ENCODE peak calls at places on chromosomes 3 and 15, in nine cellular contexts. One of them, this sample, is unnamed.
A peak's percentile ranks its signal among the peaks of the same experiment; 100 is the strongest.

GRCh38 chr3:62811119-62811518 is 64.1 kb downstream of the CADPS start:
- DNase-seq in effector CD4-positive, alpha-beta T cell: no peak
- DNase-seq in activated CD4-positive, alpha-beta T cell treated with anti-CD3 and anti-CD28 coated beads for 36 hours: no peak
- DNase-seq in NB4: no peak
- DNase-seq in T-helper 2 cell: no peak
- DNase-seq in T-cell: no peak
- DNase-seq in SK-N-DZ: no peak
- DNase-seq in kidney epithelial cell: no peak
- DNase-seq in HFF-Myc: no peak
- DNase-seq in this sample: no peak

GRCh38 chr15:100707229-100707628 is 104.8 kb downstream of the ASB7 start:
- DNase-seq in effector CD4-positive, alpha-beta T cell: no peak
- DNase-seq in activated CD4-positive, alpha-beta T cell treated with anti-CD3 and anti-CD28 coated beads for 36 hours: no peak
- DNase-seq in NB4: no peak
- DNase-seq in T-helper 2 cell: no peak
- DNase-seq in T-cell: no peak
- DNase-seq in SK-N-DZ: no peak
- DNase-seq in kidney epithelial cell: no peak
- DNase-seq in HFF-Myc: no peak
- DNase-seq in this sample: no peak

GRCh38 chr3:23017800-23018199 is 185.3 kb upstream of the UBE2E2 start:
- DNase-seq in effector CD4-positive, alpha-beta T cell: no peak
- DNase-seq in activated CD4-positive, alpha-beta T cell treated with anti-CD3 and anti-CD28 coated beads for 36 hours: no peak
- DNase-seq in NB4: no peak
- DNase-seq in T-helper 2 cell: no peak
- DNase-seq in T-cell: no peak
- DNase-seq in SK-N-DZ: no peak
- DNase-seq in kidney epithelial cell: peak; percentile 56
- DNase-seq in HFF-Myc: no peak
- DNase-seq in this sample: no peak

GRCh38 chr3:106920609-106921008 is 456.6 kb upstream of the CCDC54 start:
- DNase-seq in effector CD4-positive, alpha-beta T cell: no peak
- DNase-seq in activated CD4-positive, alpha-beta T cell treated with anti-CD3 and anti-CD28 coated beads for 36 hours: no peak
- DNase-seq in NB4: no peak
- DNase-seq in T-helper 2 cell: no peak
- DNase-seq in T-cell: no peak
- DNase-seq in SK-N-DZ: no peak
- DNase-seq in kidney epithelial cell: no peak
- DNase-seq in HFF-Myc: no peak
- DNase-seq in this sample: no peak

GRCh38 chr15:25415707-25416106 is 23.1 kb downstream of the UBE3A start:
- DNase-seq in effector CD4-positive, alpha-beta T cell: no peak
- DNase-seq in activated CD4-positive, alpha-beta T cell treated with anti-CD3 and anti-CD28 coated beads for 36 hours: no peak
- DNase-seq in NB4: no peak
- DNase-seq in T-helper 2 cell: no peak
- DNase-seq in T-cell: no peak
- DNase-seq in SK-N-DZ: no peak
- DNase-seq in kidney epithelial cell: no peak
- DNase-seq in HFF-Myc: no peak
- DNase-seq in this sample: no peak

GRCh38 chr3:14522129-14522691 is 17.9 kb downstream of the GRIP2 start:
- DNase-seq in effector CD4-positive, alpha-beta T cell: no peak
- DNase-seq in activated CD4-positive, alpha-beta T cell treated with anti-CD3 and anti-CD28 coated beads for 36 hours: no peak
- DNase-seq in NB4: no peak
- DNase-seq in T-helper 2 cell: no peak
- DNase-seq in T-cell: no peak
- DNase-seq in SK-N-DZ: no peak
- DNase-seq in kidney epithelial cell: no peak
- DNase-seq in HFF-Myc: no peak
- DNase-seq in this sample: no peak

GRCh38 chr15:57867970-57868791 is 161.7 kb downstream of the POLR2M start:
- DNase-seq in effector CD4-positive, alpha-beta T cell: no peak
- DNase-seq in activated CD4-positive, alpha-beta T cell treated with anti-CD3 and anti-CD28 coated beads for 36 hours: no peak
- DNase-seq in NB4: peak; percentile 9
- DNase-seq in T-helper 2 cell: no peak
- DNase-seq in T-cell: no peak
- DNase-seq in SK-N-DZ: no peak
- DNase-seq in kidney epithelial cell: no peak
- DNase-seq in HFF-Myc: no peak
- DNase-seq in this sample: no peak

GRCh38 chr15:35301088-35301487 is 216.0 kb upstream of the NANOGP8 start:
- DNase-seq in effector CD4-positive, alpha-beta T cell: no peak
- DNase-seq in activated CD4-positive, alpha-beta T cell treated with anti-CD3 and anti-CD28 coated beads for 36 hours: no peak
- DNase-seq in NB4: no peak
- DNase-seq in T-helper 2 cell: no peak
- DNase-seq in T-cell: no peak
- DNase-seq in SK-N-DZ: no peak
- DNase-seq in kidney epithelial cell: no peak
- DNase-seq in HFF-Myc: no peak
- DNase-seq in this sample: no peak

GRCh38 chr15:49900836-49901235 is 218.2 kb downstream of the ATP8B4 start:
- DNase-seq in effector CD4-positive, alpha-beta T cell: no peak
- DNase-seq in activated CD4-positive, alpha-beta T cell treated with anti-CD3 and anti-CD28 coated beads for 36 hours: no peak
- DNase-seq in NB4: no peak
- DNase-seq in T-helper 2 cell: no peak
- DNase-seq in T-cell: no peak
- DNase-seq in SK-N-DZ: no peak
- DNase-seq in kidney epithelial cell: no peak
- DNase-seq in HFF-Myc: no peak
- DNase-seq in this sample: no peak

GRCh38 chr3:168029705-168030104 is 66.0 kb downstream of the GOLIM4 start:
- DNase-seq in effector CD4-positive, alpha-beta T cell: no peak
- DNase-seq in activated CD4-positive, alpha-beta T cell treated with anti-CD3 and anti-CD28 coated beads for 36 hours: no peak
- DNase-seq in NB4: no peak
- DNase-seq in T-helper 2 cell: no peak
- DNase-seq in T-cell: no peak
- DNase-seq in SK-N-DZ: no peak
- DNase-seq in kidney epithelial cell: no peak
- DNase-seq in HFF-Myc: no peak
- DNase-seq in this sample: no peak

GRCh38 chr15:77497108-77497737 is 76.5 kb downstream of the HMG20A start:
- DNase-seq in effector CD4-positive, alpha-beta T cell: no peak
- DNase-seq in activated CD4-positive, alpha-beta T cell treated with anti-CD3 and anti-CD28 coated beads for 36 hours: no peak
- DNase-seq in NB4: no peak
- DNase-seq in T-helper 2 cell: no peak
- DNase-seq in T-cell: no peak
- DNase-seq in SK-N-DZ: no peak
- DNase-seq in kidney epithelial cell: no peak
- DNase-seq in HFF-Myc: no peak
- DNase-seq in this sample: peak; percentile 62

GRCh38 chr15:49137861-49138260 is 17.5 kb downstream of the COPS2 start:
- DNase-seq in effector CD4-positive, alpha-beta T cell: no peak
- DNase-seq in activated CD4-positive, alpha-beta T cell treated with anti-CD3 and anti-CD28 coated beads for 36 hours: no peak
- DNase-seq in NB4: no peak
- DNase-seq in T-helper 2 cell: no peak
- DNase-seq in T-cell: no peak
- DNase-seq in SK-N-DZ: no peak
- DNase-seq in kidney epithelial cell: no peak
- DNase-seq in HFF-Myc: no peak
- DNase-seq in this sample: no peak

GRCh38 chr3:112074616-112075497 is 11.3 kb upstream of the C3orf52 start:
- DNase-seq in effector CD4-positive, alpha-beta T cell: no peak
- DNase-seq in activated CD4-positive, alpha-beta T cell treated with anti-CD3 and anti-CD28 coated beads for 36 hours: peak; percentile 65
- DNase-seq in NB4: no peak
- DNase-seq in T-helper 2 cell: peak; percentile 4
- DNase-seq in T-cell: peak; percentile 9
- DNase-seq in SK-N-DZ: no peak
- DNase-seq in kidney epithelial cell: peak; percentile 97
- DNase-seq in HFF-Myc: peak; percentile 87
- DNase-seq in this sample: no peak

GRCh38 chr3:141996437-141996836 is 120.0 kb downstream of the ATP1B3 start:
- DNase-seq in effector CD4-positive, alpha-beta T cell: no peak
- DNase-seq in activated CD4-positive, alpha-beta T cell treated with anti-CD3 and anti-CD28 coated beads for 36 hours: no peak
- DNase-seq in NB4: no peak
- DNase-seq in T-helper 2 cell: no peak
- DNase-seq in T-cell: no peak
- DNase-seq in SK-N-DZ: no peak
- DNase-seq in kidney epithelial cell: no peak
- DNase-seq in HFF-Myc: no peak
- DNase-seq in this sample: no peak

GRCh38 chr15:90402230-90402629 is 14.2 kb downstream of the IQGAP1 start:
- DNase-seq in effector CD4-positive, alpha-beta T cell: no peak
- DNase-seq in activated CD4-positive, alpha-beta T cell treated with anti-CD3 and anti-CD28 coated beads for 36 hours: no peak
- DNase-seq in NB4: peak; percentile 83
- DNase-seq in T-helper 2 cell: no peak
- DNase-seq in T-cell: no peak
- DNase-seq in SK-N-DZ: no peak
- DNase-seq in kidney epithelial cell: peak; percentile 63
- DNase-seq in HFF-Myc: peak; percentile 68
- DNase-seq in this sample: peak; percentile 68

GRCh38 chr3:190319660-190320059 is 2.6 kb downstream of the CLDN1 start:
- DNase-seq in effector CD4-positive, alpha-beta T cell: no peak
- DNase-seq in activated CD4-positive, alpha-beta T cell treated with anti-CD3 and anti-CD28 coated beads for 36 hours: peak; percentile 78
- DNase-seq in NB4: no peak
- DNase-seq in T-helper 2 cell: peak; percentile 38
- DNase-seq in T-cell: no peak
- DNase-seq in SK-N-DZ: no peak
- DNase-seq in kidney epithelial cell: no peak
- DNase-seq in HFF-Myc: no peak
- DNase-seq in this sample: no peak

GRCh38 chr15:41836072-41836471 is 2.6 kb upstream of the PLA2G4B start:
- DNase-seq in effector CD4-positive, alpha-beta T cell: no peak
- DNase-seq in activated CD4-positive, alpha-beta T cell treated with anti-CD3 and anti-CD28 coated beads for 36 hours: no peak
- DNase-seq in NB4: peak; percentile 32
- DNase-seq in T-helper 2 cell: no peak
- DNase-seq in T-cell: no peak
- DNase-seq in SK-N-DZ: no peak
- DNase-seq in kidney epithelial cell: no peak
- DNase-seq in HFF-Myc: no peak
- DNase-seq in this sample: no peak

GRCh38 chr3:65636326-65636725 is 402.4 kb downstream of the MAGI1 start:
- DNase-seq in effector CD4-positive, alpha-beta T cell: no peak
- DNase-seq in activated CD4-positive, alpha-beta T cell treated with anti-CD3 and anti-CD28 coated beads for 36 hours: no peak
- DNase-seq in NB4: no peak
- DNase-seq in T-helper 2 cell: no peak
- DNase-seq in T-cell: no peak
- DNase-seq in SK-N-DZ: peak; percentile 33
- DNase-seq in kidney epithelial cell: no peak
- DNase-seq in HFF-Myc: no peak
- DNase-seq in this sample: no peak

GRCh38 chr15:40054056-40054745 is 15.2 kb upstream of the SRP14 start:
- DNase-seq in effector CD4-positive, alpha-beta T cell: no peak
- DNase-seq in activated CD4-positive, alpha-beta T cell treated with anti-CD3 and anti-CD28 coated beads for 36 hours: peak; percentile 65
- DNase-seq in NB4: peak; percentile 47
- DNase-seq in T-helper 2 cell: no peak
- DNase-seq in T-cell: no peak
- DNase-seq in SK-N-DZ: no peak
- DNase-seq in kidney epithelial cell: no peak
- DNase-seq in HFF-Myc: no peak
- DNase-seq in this sample: no peak

GRCh38 chr3:58575986-58576652 is 1.1 kb downstream of the FAM107A start:
- DNase-seq in effector CD4-positive, alpha-beta T cell: no peak
- DNase-seq in activated CD4-positive, alpha-beta T cell treated with anti-CD3 and anti-CD28 coated beads for 36 hours: no peak
- DNase-seq in NB4: no peak
- DNase-seq in T-helper 2 cell: no peak
- DNase-seq in T-cell: no peak
- DNase-seq in SK-N-DZ: no peak
- DNase-seq in kidney epithelial cell: no peak
- DNase-seq in HFF-Myc: no peak
- DNase-seq in this sample: no peak

GRCh38 chr3:49025005-49025792 is 3.3 kb downstream of the NDUFAF3 start:
- DNase-seq in effector CD4-positive, alpha-beta T cell: no peak
- DNase-seq in activated CD4-positive, alpha-beta T cell treated with anti-CD3 and anti-CD28 coated beads for 36 hours: no peak
- DNase-seq in NB4: peak; percentile 96
- DNase-seq in T-helper 2 cell: no peak
- DNase-seq in T-cell: no peak
- DNase-seq in SK-N-DZ: no peak
- DNase-seq in kidney epithelial cell: no peak
- DNase-seq in HFF-Myc: no peak
- DNase-seq in this sample: no peak

GRCh38 chr3:127041264-127041820 is 58.4 kb downstream of the PLXNA1 start:
- DNase-seq in effector CD4-positive, alpha-beta T cell: no peak
- DNase-seq in activated CD4-positive, alpha-beta T cell treated with anti-CD3 and anti-CD28 coated beads for 36 hours: no peak
- DNase-seq in NB4: no peak
- DNase-seq in T-helper 2 cell: no peak
- DNase-seq in T-cell: no peak
- DNase-seq in SK-N-DZ: no peak
- DNase-seq in kidney epithelial cell: no peak
- DNase-seq in HFF-Myc: no peak
- DNase-seq in this sample: no peak

GRCh38 chr3:58335432-58335947 is 2.8 kb downstream of the PXK start:
- DNase-seq in effector CD4-positive, alpha-beta T cell: no peak
- DNase-seq in activated CD4-positive, alpha-beta T cell treated with anti-CD3 and anti-CD28 coated beads for 36 hours: no peak
- DNase-seq in NB4: no peak
- DNase-seq in T-helper 2 cell: no peak
- DNase-seq in T-cell: no peak
- DNase-seq in SK-N-DZ: no peak
- DNase-seq in kidney epithelial cell: no peak
- DNase-seq in HFF-Myc: no peak
- DNase-seq in this sample: no peak

GRCh38 chr3:40574661-40575060 is 49.9 kb downstream of the ZNF621 start:
- DNase-seq in effector CD4-positive, alpha-beta T cell: no peak
- DNase-seq in activated CD4-positive, alpha-beta T cell treated with anti-CD3 and anti-CD28 coated beads for 36 hours: no peak
- DNase-seq in NB4: no peak
- DNase-seq in T-helper 2 cell: no peak
- DNase-seq in T-cell: no peak
- DNase-seq in SK-N-DZ: no peak
- DNase-seq in kidney epithelial cell: no peak
- DNase-seq in HFF-Myc: no peak
- DNase-seq in this sample: no peak

GRCh38 chr3:152139651-152140050 is 129.1 kb upstream of the MBNL1 start:
- DNase-seq in effector CD4-positive, alpha-beta T cell: no peak
- DNase-seq in activated CD4-positive, alpha-beta T cell treated with anti-CD3 and anti-CD28 coated beads for 36 hours: no peak
- DNase-seq in NB4: no peak
- DNase-seq in T-helper 2 cell: no peak
- DNase-seq in T-cell: no peak
- DNase-seq in SK-N-DZ: no peak
- DNase-seq in kidney epithelial cell: no peak
- DNase-seq in HFF-Myc: no peak
- DNase-seq in this sample: no peak

GRCh38 chr3:150543128-150543527 is 3.2 kb downstream of the SERP1 start:
- DNase-seq in effector CD4-positive, alpha-beta T cell: no peak
- DNase-seq in activated CD4-positive, alpha-beta T cell treated with anti-CD3 and anti-CD28 coated beads for 36 hours: no peak
- DNase-seq in NB4: no peak
- DNase-seq in T-helper 2 cell: no peak
- DNase-seq in T-cell: no peak
- DNase-seq in SK-N-DZ: no peak
- DNase-seq in kidney epithelial cell: no peak
- DNase-seq in HFF-Myc: no peak
- DNase-seq in this sample: no peak

GRCh38 chr3:188687389-188687788 is 484.4 kb upstream of the TPRG1 start:
- DNase-seq in effector CD4-positive, alpha-beta T cell: no peak
- DNase-seq in activated CD4-positive, alpha-beta T cell treated with anti-CD3 and anti-CD28 coated beads for 36 hours: no peak
- DNase-seq in NB4: no peak
- DNase-seq in T-helper 2 cell: no peak
- DNase-seq in T-cell: no peak
- DNase-seq in SK-N-DZ: peak; percentile 9
- DNase-seq in kidney epithelial cell: peak; percentile 81
- DNase-seq in HFF-Myc: no peak
- DNase-seq in this sample: no peak

GRCh38 chr3:13077431-13078157 is 4.4 kb upstream of the IQSEC1 start:
- DNase-seq in effector CD4-positive, alpha-beta T cell: no peak
- DNase-seq in activated CD4-positive, alpha-beta T cell treated with anti-CD3 and anti-CD28 coated beads for 36 hours: no peak
- DNase-seq in NB4: no peak
- DNase-seq in T-helper 2 cell: no peak
- DNase-seq in T-cell: no peak
- DNase-seq in SK-N-DZ: peak; percentile 48
- DNase-seq in kidney epithelial cell: no peak
- DNase-seq in HFF-Myc: no peak
- DNase-seq in this sample: no peak

GRCh38 chr3:109188726-109189125 is 52.2 kb downstream of the C3orf85 start:
- DNase-seq in effector CD4-positive, alpha-beta T cell: no peak
- DNase-seq in activated CD4-positive, alpha-beta T cell treated with anti-CD3 and anti-CD28 coated beads for 36 hours: no peak
- DNase-seq in NB4: no peak
- DNase-seq in T-helper 2 cell: no peak
- DNase-seq in T-cell: no peak
- DNase-seq in SK-N-DZ: peak; percentile 62
- DNase-seq in kidney epithelial cell: no peak
- DNase-seq in HFF-Myc: no peak
- DNase-seq in this sample: no peak

GRCh38 chr3:64443553-64444331 is 218.5 kb upstream of the PRICKLE2 start:
- DNase-seq in effector CD4-positive, alpha-beta T cell: no peak
- DNase-seq in activated CD4-positive, alpha-beta T cell treated with anti-CD3 and anti-CD28 coated beads for 36 hours: no peak
- DNase-seq in NB4: no peak
- DNase-seq in T-helper 2 cell: no peak
- DNase-seq in T-cell: no peak
- DNase-seq in SK-N-DZ: peak; percentile 60
- DNase-seq in kidney epithelial cell: no peak
- DNase-seq in HFF-Myc: peak; percentile 75
- DNase-seq in this sample: no peak

GRCh38 chr3:124761250-124761796 is 31.1 kb downstream of the UMPS start:
- DNase-seq in effector CD4-positive, alpha-beta T cell: peak; percentile 70
- DNase-seq in activated CD4-positive, alpha-beta T cell treated with anti-CD3 and anti-CD28 coated beads for 36 hours: peak; percentile 88
- DNase-seq in NB4: peak; percentile 68
- DNase-seq in T-helper 2 cell: peak; percentile 66
- DNase-seq in T-cell: peak; percentile 75
- DNase-seq in SK-N-DZ: peak; percentile 68
- DNase-seq in kidney epithelial cell: no peak
- DNase-seq in HFF-Myc: peak; percentile 68
- DNase-seq in this sample: peak; percentile 59

This sample was measured in foreskin melanocyte.